ENCODE peak calls at places on chromosomes 6 and 20, in five cellular contexts. Y, S, C, U and D are unnamed samples.

GRCh38 chr20:21301940-21302644 is 1.0 kb upstream of the XRN2 start:
- DNase-seq in Y (no peak), S (no peak), C (no peak), U (no peak), D (no peak)

GRCh38 chr6:41683460-41684310 is 45.4 kb downstream of the MDFI start:
- DNase-seq in Y (peak; percentile 84), S (peak; percentile 61), C (peak; percentile 88), U (peak; percentile 71), D (peak; percentile 65)

GRCh38 chr20:56845546-56846081 is 216.5 kb downstream of the TFAP2C start:
- DNase-seq in Y (no peak), S (no peak), C (no peak), U (no peak), D (no peak)

GRCh38 chr20:2658414-2659354 is 5.3 kb downstream of the IDH3B start:
- DNase-seq in Y (no peak), S (no peak), C (no peak), U (peak; percentile 36), D (no peak)

GRCh38 chr20:32603046-32603726 is 18.1 kb upstream of the NOL4L start:
- DNase-seq in Y (no peak), S (no peak), C (no peak), U (no peak), D (no peak)

GRCh38 chr6:39790772-39791171 is 1.4 kb upstream of the DAAM2 start:
- DNase-seq in Y (no peak), S (peak; percentile 33), C (no peak), U (no peak), D (no peak)

GRCh38 chr20:25669826-25670422 is 26.7 kb downstream of the ZNF337 start:
- DNase-seq in Y (no peak), S (peak; percentile 87), C (no peak), U (peak; percentile 49), D (peak; percentile 82)

GRCh38 chr20:53778736-53779135 is 185.1 kb upstream of the ZNF217 start:
- DNase-seq in Y (no peak), S (no peak), C (no peak), U (no peak), D (no peak)

GRCh38 chr6:5213851-5214507 is 46.8 kb downstream of the LYRM4 start:
- DNase-seq in Y (no peak), S (peak; percentile 40), C (no peak), U (peak; percentile 39), D (no peak)

GRCh38 chr6:14818422-14818884 is 427.4 kb upstream of the JARID2 start:
- DNase-seq in Y (no peak), S (no peak), C (no peak), U (peak; percentile 26), D (peak; percentile 85)

GRCh38 chr6:96626749-96627353 is 63.9 kb downstream of the FHL5 start:
- DNase-seq in Y (no peak), S (peak; percentile 46), C (no peak), U (peak; percentile 30), D (peak; percentile 31)

GRCh38 chr20:63049561-63050221 is 42.9 kb upstream of the BHLHE23 start:
- DNase-seq in Y (no peak), S (no peak), C (no peak), U (no peak), D (no peak)

GRCh38 chr20:41200446-41201202 is 63.3 kb downstream of the PLCG1 start:
- DNase-seq in Y (no peak), S (no peak), C (no peak), U (no peak), D (no peak)

GRCh38 chr20:49669601-49670189 is 44.0 kb downstream of the B4GALT5 start:
- DNase-seq in Y (no peak), S (peak; percentile 21), C (no peak), U (no peak), D (no peak)

GRCh38 chr20:36496707-36497669 is 44.3 kb upstream of the MYL9 start:
- DNase-seq in Y (no peak), S (no peak), C (no peak), U (no peak), D (no peak)

GRCh38 chr20:10051185-10051584 is 16.4 kb downstream of the ANKEF1 start:
- DNase-seq in Y (no peak), S (no peak), C (no peak), U (no peak), D (no peak)

GRCh38 chr20:10047427-10047826 is 12.6 kb downstream of the ANKEF1 start:
- DNase-seq in Y (no peak), S (no peak), C (peak; percentile 9), U (peak; percentile 30), D (peak; percentile 18)
- TF ChIP-seq CTCF in Y (no peak), S (peak; percentile 24), C (no peak), U (peak; percentile 46), D (no peak)

GRCh38 chr20:8082025-8082424 is 50.0 kb upstream of the PLCB1 start:
- DNase-seq in Y (no peak), S (peak; percentile 47), C (no peak), U (peak; percentile 48), D (peak; percentile 28)
- TF ChIP-seq CTCF in Y (no peak), S (peak; percentile 57), C (no peak), U (peak; percentile 68), D (peak; percentile 19)

GRCh38 chr6:74872754-74873446 is 333.0 kb downstream of the COL12A1 start:
- DNase-seq in Y (no peak), S (no peak), C (no peak), U (peak; percentile 11), D (no peak)
- TF ChIP-seq CTCF in Y (no peak), S (no peak), C (no peak), U (no peak), D (no peak)

GRCh38 chr6:1239805-1240204 is 72.1 kb upstream of the FOXQ1 start:
- DNase-seq in Y (no peak), S (no peak), C (no peak), U (no peak), D (no peak)
- TF ChIP-seq CTCF in Y (no peak), S (no peak), C (no peak), U (no peak), D (no peak)

GRCh38 chr6:141682391-141682790 is 450.3 kb upstream of the GJE1 start:
- DNase-seq in Y (no peak), S (no peak), C (no peak), U (peak; percentile 7), D (no peak)

GRCh38 chr6:141675957-141676356 is 456.8 kb upstream of the GJE1 start:
- DNase-seq in Y (no peak), S (no peak), C (no peak), U (peak; percentile 37), D (peak; percentile 13)

GRCh38 chr6:141677598-141678211 is 455.0 kb upstream of the GJE1 start:
- DNase-seq in Y (no peak), S (peak; percentile 56), C (peak; percentile 8), U (peak; percentile 63), D (peak; percentile 68)
- TF ChIP-seq CTCF in Y (no peak), S (peak; percentile 81), C (peak; percentile 30), U (peak; percentile 66), D (peak; percentile 48)

GRCh38 chr6:158561247-158561884 is 1.5 kb downstream of the TMEM181 start:
- DNase-seq in Y (no peak), S (no peak), C (no peak), U (no peak), D (no peak)
- TF ChIP-seq CTCF in Y (no peak), S (no peak), C (no peak), U (no peak), D (no peak)